ENCODE peak calls at places on chromosomes 12 and 14, in eight cellular contexts. M is CD8-positive, alpha-beta memory T cell; B is stomach; A is A673; T is neuronal stem cell; L is neural progenitor cell; R is sigmoid colon; J is HCT116. U is an unnamed sample.

GRCh38 chr12:123733243-123733642 is 21.1 kb downstream of the ATP6V0A2 start:
- DNase-seq in J (no peak), M (no peak), L (no peak), A (no peak), B (no peak), T (no peak), R (no peak), U (no peak)

GRCh38 chr14:59904184-59904583 is 15.8 kb upstream of the LRRC9 start:
- DNase-seq in T (no peak), R (no peak), A (no peak), J (no peak), M (no peak), B (no peak), L (no peak), U (no peak)

GRCh38 chr12:83826112-83826511 is 1086.5 kb downstream of the SLC6A15 start:
- DNase-seq in L (peak; percentile 55), M (no peak), T (peak; percentile 24), B (peak; percentile 35), J (peak; percentile 22), R (no peak), A (peak; percentile 40), U (peak; percentile 94)

GRCh38 chr14:101408077-101408831 is 153.0 kb upstream of the DIO3 start:
- DNase-seq in J (no peak), R (no peak), A (no peak), L (no peak), M (no peak), T (no peak), B (no peak), U (no peak)

GRCh38 chr12:104376650-104377506 is 73.3 kb downstream of the EID3 start:
- DNase-seq in M (no peak), A (no peak), B (no peak), R (no peak), L (peak; percentile 59), J (no peak), T (no peak), U (no peak)

GRCh38 chr12:70691018-70691672 is 53.9 kb upstream of the PTPRB start:
- DNase-seq in J (no peak), A (no peak), R (no peak), M (no peak), T (no peak), L (no peak), B (no peak), U (no peak)

GRCh38 chr12:6273209-6273928 is 37.1 kb upstream of the PLEKHG6 start:
- DNase-seq in A (no peak), R (peak; percentile 61), M (no peak), J (no peak), T (no peak), B (no peak), L (no peak), U (peak; percentile 81)

GRCh38 chr14:32078794-32079663 is 1.9 kb downstream of the ARHGAP5 start:
- DNase-seq in B (no peak), T (no peak), M (no peak), J (peak; percentile 69), L (peak; percentile 24), A (no peak), R (no peak), U (no peak)

GRCh38 chr12:85804663-85805062 is 31.5 kb downstream of the RASSF9 start:
- DNase-seq in A (peak; percentile 37), M (no peak), R (no peak), L (no peak), B (no peak), T (no peak), J (no peak), U (no peak)

GRCh38 chr12:48771588-48772112 is 17.2 kb downstream of the ADCY6 start:
- DNase-seq in T (no peak), R (no peak), A (no peak), M (no peak), L (no peak), J (no peak), B (no peak), U (no peak)

GRCh38 chr12:103801709-103802585 is 39.1 kb downstream of the NT5DC3 start:
- DNase-seq in R (peak; percentile 65), B (no peak), J (peak; percentile 51), T (no peak), A (no peak), L (no peak), M (no peak), U (peak; percentile 42)

GRCh38 chr12:11622774-11623375 is 26.6 kb upstream of the ETV6 start:
- DNase-seq in A (peak; percentile 29), R (no peak), B (no peak), M (no peak), T (no peak), J (no peak), L (no peak), U (peak; percentile 63)

GRCh38 chr14:31843361-31844091 is 233.6 kb upstream of the ARHGAP5 start:
- DNase-seq in R (no peak), J (no peak), B (no peak), A (no peak), T (no peak), M (no peak), L (no peak), U (no peak)

GRCh38 chr12:16112626-16113560 is 164.6 kb downstream of the SLC15A5 start:
- DNase-seq in J (no peak), A (peak; percentile 90), M (no peak), T (peak; percentile 29), R (no peak), B (no peak), L (peak; percentile 54), U (peak; percentile 88)

GRCh38 chr12:9872743-9873142 is 3.6 kb upstream of the CLEC2B start:
- DNase-seq in L (peak; percentile 63), T (no peak), A (no peak), J (no peak), M (no peak), B (no peak), R (no peak), U (no peak)

GRCh38 chr14:100557658-100558057 is 29.6 kb downstream of the BEGAIN start:
- DNase-seq in A (no peak), R (no peak), L (no peak), B (no peak), J (no peak), T (no peak), M (no peak), U (no peak)

GRCh38 chr14:68676511-68676943 is 116.3 kb downstream of the ZFP36L1 start:
- DNase-seq in T (no peak), L (peak; percentile 64), R (peak; percentile 64), J (no peak), M (no peak), B (peak; percentile 53), A (no peak), U (no peak)

GRCh38 chr12:8493084-8493483 is 20.2 kb upstream of the CLEC4D start:
- DNase-seq in L (no peak), B (no peak), A (no peak), J (no peak), M (no peak), R (no peak), T (no peak), U (no peak)

GRCh38 chr14:94696518-94696917 is 73.4 kb downstream of the GSC start:
- DNase-seq in J (no peak), A (peak; percentile 76), L (no peak), T (no peak), B (no peak), R (no peak), M (no peak), U (no peak)

GRCh38 chr12:80441921-80442320 is 2.1 kb upstream of the PTPRQ start:
- DNase-seq in A (no peak), T (no peak), R (no peak), B (no peak), J (no peak), L (no peak), M (no peak), U (no peak)

GRCh38 chr14:53491256-53491905 is 338.3 kb upstream of the DDHD1 start:
- DNase-seq in T (no peak), M (no peak), J (no peak), A (no peak), L (no peak), B (no peak), R (no peak), U (no peak)

GRCh38 chr14:96931751-96932150 is 134.6 kb downstream of the VRK1 start:
- DNase-seq in R (no peak), L (no peak), J (no peak), M (no peak), T (no peak), A (no peak), B (no peak), U (no peak)
- H3K4me3 ChIP-seq in R (no peak overlapping the region), L (no peak overlapping the region), J (no peak overlapping the region), M (no peak overlapping the region), T (no peak overlapping the region), A (no peak overlapping the region), B (no peak overlapping the region), U (no peak overlapping the region)

DNA sequence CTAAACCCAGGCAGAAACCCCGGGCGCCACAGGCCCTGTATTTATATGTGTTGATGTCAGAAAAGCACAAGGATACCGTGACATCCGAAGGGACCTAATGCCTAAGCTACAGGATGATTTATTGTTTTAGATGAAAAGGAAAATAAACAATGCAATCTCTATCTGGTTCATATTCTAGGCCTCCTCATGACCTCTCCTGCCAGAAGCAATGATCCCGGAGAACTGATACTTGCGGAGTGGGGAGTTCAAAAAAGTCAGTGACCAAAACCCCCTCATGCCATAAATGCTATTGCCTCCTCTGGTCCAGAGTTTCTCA is 849 bp upstream of the CSRP2 start:
- DNase-seq in R (no peak), M (no peak), L (no peak), B (no peak), A (no peak), T (no peak), J (no peak), U (no peak)
- H3K4me3 ChIP-seq in R (peak overlapping the region; percentile 73), M (no peak overlapping the region), L (peak overlapping the region; percentile 71), B (peak overlapping the region; percentile 80), A (peak overlapping the region; percentile 75), T (no peak overlapping the region), J (peak overlapping the region; percentile 70), U (peak overlapping the region; percentile 90)

GRCh38 chr12:131619736-131620506 is 91.0 kb upstream of the SFSWAP start:
- DNase-seq in L (no peak), M (no peak), T (no peak), R (no peak), J (no peak), B (no peak), A (no peak), U (peak; percentile 47)

GRCh38 chr12:131622422-131622955 is 88.4 kb upstream of the SFSWAP start:
- DNase-seq in L (no peak), M (no peak), T (no peak), R (no peak), A (no peak), B (no peak), J (no peak), U (no peak)

GRCh38 chr12:131620520-131620919 is 90.4 kb upstream of the SFSWAP start:
- DNase-seq in R (peak; percentile 30), B (no peak), T (no peak), J (no peak), A (peak; percentile 17), L (no peak), M (no peak), U (peak; percentile 74)

GRCh38 chr12:131621701-131622421 is 89.0 kb upstream of the SFSWAP start:
- DNase-seq in L (peak; percentile 57), M (no peak), J (no peak), T (peak; percentile 14), B (no peak), R (no peak), A (no peak), U (peak; percentile 81)

GRCh38 chr12:131620946-131621681 is 89.8 kb upstream of the SFSWAP start:
- DNase-seq in M (no peak), L (no peak), A (no peak), R (no peak), T (no peak), J (no peak), B (no peak), U (peak; percentile 55)
- H3K4me3 ChIP-seq in M (no peak overlapping the region), L (no peak overlapping the region), A (no peak overlapping the region), R (no peak overlapping the region), T (peak overlapping the region; percentile 60), J (no peak overlapping the region), B (no peak overlapping the region), U (no peak overlapping the region)

GRCh38 chr14:90439874-90440442 is 43.1 kb downstream of the CALM1 start:
- DNase-seq in M (no peak), A (peak; percentile 62), L (peak; percentile 34), T (no peak), J (no peak), R (no peak), B (no peak), U (peak; percentile 58)
- H3K4me3 ChIP-seq in M (no peak overlapping the region), A (no peak overlapping the region), L (no peak overlapping the region), T (no peak overlapping the region), J (no peak overlapping the region), R (no peak overlapping the region), B (no peak overlapping the region), U (no peak overlapping the region)

U was measured in endodermal cell.